ENCODE peak calls at places on chromosomes 1 and 21, in six cellular contexts. E, G, Q, B, D and Z are unnamed samples. For H3K9me3, the result is how much of the 10 kb centered on the place peaks cover.

GRCh38 chr1:150322310-150322709 is 977 bp downstream of the PRPF3 start:
- DNase-seq in E (no peak), G (no peak), Q (no peak), B (no peak), D (no peak), Z (no peak)

GRCh38 chr1:182384387-182384960 is 7.1 kb downstream of the GLUL start:
- DNase-seq in E (no peak), G (no peak), Q (no peak), B (no peak), D (no peak), Z (no peak)

GRCh38 chr1:55575571-55576279 is 360.6 kb upstream of the USP24 start:
- DNase-seq in E (peak), G (no peak), Q (no peak), B (peak), D (no peak), Z (no peak)

GRCh38 chr21:24025101-24025500 is 1582.2 kb downstream of the MRPL39 start:
- DNase-seq in E (no peak), G (no peak), Q (no peak), B (no peak), D (no peak), Z (no peak)

GRCh38 chr1:78227705-78228260 is 182.0 kb downstream of the GIPC2 start:
- DNase-seq in E (no peak), G (no peak), Q (no peak), B (no peak), D (no peak), Z (no peak)

GRCh38 chr1:21313886-21314796 is 23.9 kb upstream of the ECE1 start:
- DNase-seq in E (peak), G (no peak), Q (no peak), B (no peak), D (peak), Z (no peak)

GRCh38 chr1:210373878-210374599 is 45.3 kb downstream of the HHAT start:
- DNase-seq in E (peak), G (peak), Q (peak), B (peak), D (peak), Z (no peak)

GRCh38 chr1:173417563-173417962 is 59.6 kb upstream of the PRDX6 start:
- DNase-seq in E (no peak), G (no peak), Q (no peak), B (no peak), D (no peak), Z (no peak)

GRCh38 chr1:29713857-29714256 is 477.5 kb downstream of the PTPRU start:
- DNase-seq in E (no peak), G (no peak), Q (no peak), B (no peak), D (no peak), Z (no peak)

GRCh38 chr21:44377201-44377921 is 23.9 kb downstream of the TRPM2 start:
- DNase-seq in E (no peak), G (no peak), Q (no peak), B (no peak), D (peak), Z (no peak)
- TF ChIP-seq CTCF in E (no peak), G (no peak), Q (peak), B (no peak), D (peak), Z (no peak)

GRCh38 chr1:171427852-171428471 is 57.4 kb upstream of the PRRC2C start:
- DNase-seq in E (no peak), G (no peak), Q (no peak), B (no peak), D (no peak), Z (no peak)
- H3K9me3 ChIP-seq in E (under half), G (under half), Q (under half), B (under half), D (under half), Z (under half)

DNA sequence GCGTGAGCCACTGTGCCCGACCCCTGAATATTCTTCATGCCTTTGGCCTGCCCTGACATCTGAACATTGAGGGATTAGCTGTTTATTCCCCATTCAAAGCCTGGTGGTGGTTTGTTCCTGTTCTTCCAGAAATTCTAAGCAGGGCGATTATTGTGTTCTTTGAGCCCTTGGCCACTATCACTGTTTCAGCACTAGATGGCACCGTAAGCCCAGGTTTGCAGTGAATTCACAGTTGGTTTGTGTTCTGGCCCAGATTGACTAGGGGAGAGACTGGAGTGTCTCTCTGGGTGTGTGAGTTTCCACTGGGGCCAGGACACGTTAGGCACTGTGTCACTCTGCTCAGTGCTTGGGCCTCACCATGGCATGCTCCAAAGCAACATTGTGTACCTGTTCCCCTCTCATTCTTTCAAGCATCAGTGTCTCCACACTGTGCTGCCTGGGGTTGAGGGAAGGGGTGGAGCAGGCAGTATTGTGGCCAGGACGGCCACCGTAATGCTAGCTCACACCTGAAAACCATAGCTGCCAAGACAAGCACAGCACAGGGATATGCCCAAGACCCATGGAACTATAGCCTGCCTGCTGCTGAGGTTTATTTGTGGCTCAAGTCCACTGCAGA is 52.7 kb downstream of the PKN2 start:
- DNase-seq in E (no peak), G (no peak), Q (peak), B (peak), D (peak), Z (no peak)
- TF ChIP-seq CTCF in E (no peak), G (no peak), Q (peak), B (peak), D (peak), Z (peak)

GRCh38 chr1:4055677-4055967 is 155.6 kb upstream of the C1orf174 start:
- DNase-seq in E (no peak), G (no peak), Q (no peak), B (no peak), D (no peak), Z (no peak)
- H3K9me3 ChIP-seq in E (under half), G (under half), Q (under half), B (under half), D (under half), Z (under half)

GRCh38 chr1:245345191-245345884 is 190.6 kb downstream of the KIF26B start:
- DNase-seq in E (no peak), G (no peak), Q (peak), B (no peak), D (peak), Z (no peak)
- TF ChIP-seq CTCF in E (no peak), G (no peak), Q (no peak), B (no peak), D (peak), Z (no peak)